ENCODE peak calls at places on chromosomes 3 and 15, in ten cellular contexts. J, L, X, V, K, I, N, D, W and S are unnamed samples.

GRCh38 chr3:65596511-65597224 is 442.1 kb downstream of the MAGI1 start:
- DNase-seq in D (peak; percentile 59), I (peak; percentile 52), X (no peak), V (no peak), L (no peak), J (no peak), K (no peak), N (no peak), W (no peak), S (no peak)

GRCh38 chr3:179961081-179962078 is 75.4 kb downstream of the PEX5L start:
- DNase-seq in N (no peak), I (no peak), V (no peak), D (no peak), W (no peak), J (no peak), K (peak; percentile 82), X (no peak), L (no peak), S (no peak)

GRCh38 chr15:75232826-75233503 is 25.2 kb upstream of the GOLGA6C start:
- DNase-seq in K (no peak), L (no peak), V (no peak), X (no peak), I (no peak), W (no peak), N (no peak), D (peak; percentile 7), J (no peak), S (no peak)

GRCh38 chr3:36591959-36592358 is 172.4 kb downstream of the DCLK3 start:
- DNase-seq in N (peak; percentile 44), J (no peak), L (no peak), D (no peak), K (no peak), I (no peak), V (no peak), W (no peak), X (no peak), S (no peak)

GRCh38 chr3:66858656-66859381 is 139.3 kb upstream of the KBTBD8 start:
- DNase-seq in L (no peak), N (no peak), I (peak; percentile 8), V (no peak), X (no peak), W (no peak), J (no peak), D (peak; percentile 32), K (no peak), S (no peak)

GRCh38 chr15:48644827-48645557 is 517 bp downstream of the FBN1 start:
- DNase-seq in W (peak; percentile 37), D (peak; percentile 53), X (no peak), N (peak; percentile 37), J (no peak), L (no peak), V (peak; percentile 18), I (peak; percentile 58), K (no peak), S (no peak)

GRCh38 chr15:95409924-95410323 is 920.6 kb upstream of the NR2F2 start:
- DNase-seq in W (no peak), N (no peak), D (no peak), J (no peak), K (no peak), V (no peak), L (no peak), X (no peak), I (no peak), S (no peak)

GRCh38 chr3:33490641-33491241 is 50.5 kb upstream of the UBP1 start:
- DNase-seq in N (no peak), V (no peak), K (peak; percentile 2), D (peak; percentile 24), J (no peak), W (no peak), X (no peak), L (no peak), I (no peak), S (no peak)

GRCh38 chr15:89822030-89822429 is 7.4 kb upstream of the ANPEP start:
- DNase-seq in V (no peak), J (no peak), W (no peak), X (no peak), N (peak; percentile 68), I (no peak), L (no peak), D (no peak), K (no peak), S (no peak)

GRCh38 chr3:128783774-128784173 is 57.8 kb downstream of the RAB7A start:
- DNase-seq in V (no peak), L (no peak), I (no peak), K (no peak), X (no peak), W (no peak), J (no peak), D (no peak), N (no peak), S (no peak)

GRCh38 chr3:65936908-65937638 is 101.6 kb downstream of the MAGI1 start:
- DNase-seq in D (no peak), I (no peak), W (no peak), X (no peak), K (no peak), N (no peak), V (no peak), L (no peak), J (no peak), S (no peak)

GRCh38 chr3:68919000-68919399 is 13.3 kb downstream of the TAFA4 start:
- DNase-seq in J (no peak), N (peak; percentile 22), X (no peak), L (no peak), K (no peak), W (no peak), D (no peak), V (no peak), I (no peak), S (no peak)

GRCh38 chr3:59812188-59812587 is 762.4 kb upstream of the CFAP20DC start:
- DNase-seq in D (no peak), X (no peak), N (no peak), L (no peak), J (no peak), K (no peak), I (no peak), V (no peak), W (no peak), S (no peak)

GRCh38 chr3:59812778-59813558 is 763.1 kb upstream of the CFAP20DC start:
- DNase-seq in N (no peak), W (no peak), L (no peak), V (no peak), K (no peak), I (no peak), X (no peak), J (no peak), D (no peak), S (no peak)

GRCh38 chr3:59809016-59809415 is 759.2 kb upstream of the CFAP20DC start:
- DNase-seq in J (no peak), X (no peak), L (no peak), K (no peak), I (no peak), N (peak; percentile 69), D (no peak), W (no peak), V (no peak), S (no peak)

GRCh38 chr3:59808431-59808830 is 758.6 kb upstream of the CFAP20DC start:
- DNase-seq in X (no peak), D (no peak), K (no peak), W (no peak), N (no peak), J (no peak), L (no peak), I (no peak), V (no peak), S (no peak)

GRCh38 chr3:59809750-59810444 is 760.1 kb upstream of the CFAP20DC start:
- DNase-seq in K (peak; percentile 24), D (no peak), X (no peak), W (no peak), V (peak; percentile 15), L (no peak), J (no peak), N (peak; percentile 64), I (no peak), S (no peak)
- TF ChIP-seq CTCF in K (peak; percentile 63), D (peak; percentile 26), X (peak; percentile 52), W (peak; percentile 49), V (no peak), L (no peak), J (no peak), N (peak; percentile 66), I (peak; percentile 51), S (peak; percentile 31)

GRCh38 chr3:38657369-38657768 is 7.9 kb upstream of the SCN5A start:
- DNase-seq in W (no peak), L (no peak), V (no peak), I (no peak), K (no peak), N (no peak), X (no peak), J (no peak), D (no peak), S (no peak)

GRCh38 chr3:38658886-38659285 is 9.4 kb upstream of the SCN5A start:
- DNase-seq in N (no peak), V (no peak), K (no peak), J (no peak), I (no peak), W (no peak), L (no peak), D (no peak), X (no peak), S (no peak)

GRCh38 chr3:38662544-38662943 is 13.1 kb upstream of the SCN5A start:
- DNase-seq in K (peak; percentile 22), W (peak; percentile 26), D (no peak), V (no peak), X (no peak), I (no peak), L (no peak), N (peak; percentile 84), J (no peak), S (no peak)
- TF ChIP-seq CTCF in K (peak; percentile 76), W (peak; percentile 74), D (peak; percentile 17), V (no peak), X (no peak), I (peak; percentile 70), L (no peak), N (peak; percentile 91), J (no peak), S (peak; percentile 35)

DNA sequence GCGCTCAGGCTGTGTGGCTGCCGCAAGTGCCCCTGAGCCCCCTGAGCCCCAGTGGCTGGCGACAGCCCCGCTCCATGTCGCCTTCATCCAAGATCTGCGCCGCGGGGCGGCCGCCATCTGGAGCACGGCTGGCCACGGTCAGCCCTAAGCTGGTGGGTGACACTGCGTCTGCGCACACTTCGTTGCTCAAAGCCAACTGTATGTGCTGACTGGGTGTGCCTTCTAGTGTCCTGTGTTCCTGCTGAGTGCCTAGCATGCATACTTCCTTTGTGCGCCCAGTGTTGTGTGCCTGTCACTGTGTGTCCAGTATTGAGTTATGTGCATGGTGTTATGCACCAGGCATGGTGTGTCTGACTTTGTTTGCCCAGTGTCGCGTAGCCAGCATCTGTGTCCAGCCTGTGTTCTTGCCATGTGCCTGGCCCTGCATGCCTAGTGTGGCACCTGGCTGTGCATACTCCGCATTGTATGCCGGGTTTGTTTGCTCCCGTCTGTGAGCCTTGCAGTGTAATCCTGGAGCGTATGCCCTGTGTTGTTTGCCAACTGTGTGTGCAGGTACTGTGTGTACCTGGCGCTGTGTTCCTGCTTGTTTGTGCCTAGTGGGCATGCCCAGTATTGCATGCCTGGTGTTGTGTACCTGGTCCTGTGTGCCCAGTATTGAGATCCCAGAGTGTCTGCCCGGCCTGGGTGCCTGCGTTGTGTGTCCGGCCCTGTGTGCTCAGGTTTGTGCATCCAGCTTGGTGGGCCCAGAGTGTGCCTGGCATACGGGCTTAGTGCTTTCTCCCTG is 54.7 kb upstream of the CHRNA7 start:
- DNase-seq in D (peak; percentile 36), X (no peak), L (no peak), J (no peak), N (peak; percentile 41), W (no peak), K (no peak), V (peak; percentile 59), I (no peak), S (no peak)
- TF ChIP-seq CTCF in D (peak; percentile 59), X (no peak), L (no peak), J (no peak), N (peak; percentile 34), W (no peak), K (no peak), V (no peak), I (peak; percentile 44), S (peak; percentile 39)

GRCh38 chr3:156535162-156535627 is 19.7 kb downstream of the SSR3 start:
- DNase-seq in W (peak; percentile 70), L (no peak), K (peak; percentile 7), V (peak; percentile 40), I (peak; percentile 12), N (peak; percentile 97), X (no peak), J (peak; percentile 90), D (no peak), S (no peak)
- TF ChIP-seq CTCF in W (peak; percentile 59), L (no peak), K (no peak), V (no peak), I (peak; percentile 41), N (peak; percentile 71), X (peak; percentile 16), J (no peak), D (no peak), S (no peak)